ENCODE peak calls at places on chromosomes 12 and 14, in four cellular contexts. C is endodermal cell, A is astrocyte, M is DND-41. Z is an unnamed sample.

GRCh38 chr12:34605955-34606748 is 583.9 kb downstream of the ALG10 start:
- DNase-seq in C (no peak), A (no peak), M (no peak), Z (no peak)

GRCh38 chr14:64232095-64232830 is 61.9 kb downstream of the ESR2 start:
- DNase-seq in C (no peak), A (peak; percentile 93), M (no peak), Z (no peak)

GRCh38 chr12:83106873-83107272 is 420.2 kb downstream of the TMTC2 start:
- DNase-seq in C (no peak), A (no peak), M (no peak), Z (no peak)

GRCh38 chr12:29778531-29778930 is 5.2 kb downstream of the TMTC1 start:
- DNase-seq in C (no peak), A (no peak), M (no peak), Z (no peak)

GRCh38 chr12:122028165-122028591 is 6.5 kb downstream of the BCL7A start:
- DNase-seq in C (no peak), A (peak; percentile 69), M (no peak), Z (no peak)

GRCh38 chr14:75165586-75166391 is 10.6 kb downstream of the TMED10 start:
- DNase-seq in C (no peak), A (peak; percentile 41), M (no peak), Z (no peak)

GRCh38 chr12:76563061-76563460 is 3.5 kb upstream of the OSBPL8 start:
- DNase-seq in C (no peak), A (no peak), M (no peak), Z (no peak)

GRCh38 chr12:25266522-25266921 is 15.8 kb upstream of the KRAS start:
- DNase-seq in C (no peak), A (peak; percentile 10), M (no peak), Z (no peak)

GRCh38 chr14:73432124-73432523 is 26.2 kb downstream of the NUMB start:
- DNase-seq in C (no peak), A (no peak), M (no peak), Z (no peak)

GRCh38 chr14:92649934-92650545 is 98.4 kb downstream of the LGMN start:
- DNase-seq in C (no peak), A (peak; percentile 75), M (no peak), Z (no peak)

GRCh38 chr12:93363854-93364297 is 13.8 kb upstream of the NUDT4 start:
- DNase-seq in C (no peak), A (no peak), M (peak; percentile 72), Z (no peak)

GRCh38 chr12:120944645-120945217 is 33.6 kb upstream of the HNF1A start:
- DNase-seq in C (peak; percentile 96), A (no peak), M (peak; percentile 67), Z (peak; percentile 80)

GRCh38 chr12:123948401-123949117 is 24.1 kb downstream of the CCDC92 start:
- DNase-seq in C (no peak), A (no peak), M (no peak), Z (no peak)

GRCh38 chr12:112001555-112001954 is 11.4 kb downstream of the TMEM116 start:
- DNase-seq in C (no peak), A (peak; percentile 52), M (no peak), Z (no peak)

GRCh38 chr12:59181378-59181777 is 261.1 kb upstream of the LRIG3 start:
- DNase-seq in C (no peak), A (no peak), M (no peak), Z (no peak)

GRCh38 chr12:84874125-84874824 is 38.3 kb downstream of the SLC6A15 start:
- DNase-seq in C (no peak), A (peak; percentile 21), M (no peak), Z (peak; percentile 50)

GRCh38 chr12:120352117-120352516 is 16.8 kb downstream of the MSI1 start:
- DNase-seq in C (no peak), A (peak; percentile 61), M (no peak), Z (no peak)

GRCh38 chr14:105162374-105162979 is 6.1 kb downstream of the JAG2 start:
- DNase-seq in C (no peak), A (no peak), M (peak; percentile 15), Z (peak; percentile 15)

GRCh38 chr12:58882796-58883195 is 37.5 kb downstream of the LRIG3 start:
- DNase-seq in C (peak; percentile 69), A (no peak), M (no peak), Z (no peak)

GRCh38 chr14:96894966-96895365 is 97.8 kb downstream of the VRK1 start:
- DNase-seq in C (no peak), A (peak; percentile 14), M (no peak), Z (peak; percentile 19)

GRCh38 chr14:34723867-34724266 is 9.5 kb upstream of the CFL2 start:
- DNase-seq in C (no peak), A (no peak), M (no peak), Z (no peak)

GRCh38 chr14:100294213-100294962 is 11.9 kb downstream of the SLC25A29 start:
- DNase-seq in C (peak; percentile 41), A (no peak), M (no peak), Z (no peak)

GRCh38 chr12:593396-593976 is 69.8 kb downstream of the NINJ2 start:
- DNase-seq in C (no peak), A (no peak), M (no peak), Z (no peak)
- H3K9ac ChIP-seq in C (no peak overlapping the region), A (no peak overlapping the region), M (no peak overlapping the region), Z (no peak overlapping the region)

GRCh38 chr12:110619534-110619953 is 5.6 kb downstream of the TCTN1 start:
- DNase-seq in C (no peak), A (no peak), M (no peak), Z (no peak)
- H3K9ac ChIP-seq in C (no peak overlapping the region), A (no peak overlapping the region), M (no peak overlapping the region), Z (no peak overlapping the region)

GRCh38 chr14:65259000-65259399 is 153.5 kb upstream of the FUT8 start:
- DNase-seq in C (no peak), A (no peak), M (no peak), Z (no peak)
- H3K9ac ChIP-seq in C (no peak overlapping the region), A (no peak overlapping the region), M (no peak overlapping the region), Z (no peak overlapping the region)

GRCh38 chr14:51880810-51881580 is 20.6 kb downstream of the GNG2 start:
- DNase-seq in C (no peak), A (peak; percentile 65), M (no peak), Z (no peak)
- H3K9ac ChIP-seq in C (no peak overlapping the region), A (no peak overlapping the region), M (no peak overlapping the region), Z (no peak overlapping the region)

DNA sequence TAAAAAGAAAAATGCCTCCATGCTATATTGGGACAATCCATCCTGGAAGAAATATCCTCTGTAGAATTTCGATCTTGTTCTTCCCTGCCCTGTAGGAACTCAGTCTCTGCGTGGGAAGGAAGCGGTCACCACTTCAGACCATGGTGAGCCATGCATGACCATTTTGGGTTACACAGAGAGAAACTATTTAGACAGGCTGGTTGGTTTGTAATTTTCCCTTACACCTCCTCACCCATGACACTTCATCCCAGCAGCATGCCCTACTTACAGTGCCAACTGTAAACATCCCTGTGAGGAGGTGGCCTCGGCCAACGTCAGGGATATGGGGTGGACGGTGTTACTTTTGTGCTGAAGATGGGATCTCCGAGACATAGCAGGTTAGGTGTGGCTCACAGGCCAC is 121.4 kb downstream of the SMOC1 start:
- DNase-seq in C (no peak), A (peak; percentile 59), M (no peak), Z (no peak)
- H3K9ac ChIP-seq in C (no peak overlapping the region), A (peak overlapping the region; percentile 16), M (no peak overlapping the region), Z (no peak overlapping the region)

GRCh38 chr12:20423557-20423956 is 55.2 kb downstream of the PDE3A start:
- DNase-seq in C (peak; percentile 60), A (no peak), M (no peak), Z (peak; percentile 45)

GRCh38 chr12:20415641-20416040 is 47.3 kb downstream of the PDE3A start:
- DNase-seq in C (no peak), A (no peak), M (no peak), Z (no peak)

GRCh38 chr12:20415013-20415412 is 46.7 kb downstream of the PDE3A start:
- DNase-seq in C (no peak), A (peak; percentile 57), M (no peak), Z (no peak)

GRCh38 chr12:20421338-20421890 is 53.1 kb downstream of the PDE3A start:
- DNase-seq in C (peak; percentile 39), A (no peak), M (no peak), Z (no peak)

DNA sequence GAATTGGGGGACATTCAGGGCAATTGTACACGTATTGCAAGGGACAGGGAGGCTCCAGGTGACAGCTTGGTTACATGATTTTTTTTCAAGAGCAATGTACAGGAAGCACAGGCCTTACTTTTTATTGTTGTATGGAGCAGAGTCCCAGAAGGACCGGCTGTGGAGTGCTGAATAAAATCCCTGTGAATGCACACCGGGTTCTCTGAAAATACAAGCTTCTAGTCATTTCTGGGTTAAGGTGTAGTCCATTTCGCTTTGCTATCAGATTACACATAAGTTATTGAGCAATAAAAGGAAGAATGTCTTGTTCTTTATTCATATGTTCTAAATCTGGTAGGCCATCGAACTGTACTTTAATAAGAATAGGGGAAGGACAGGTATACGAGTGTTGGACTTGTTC is 52.2 kb downstream of the PDE3A start:
- DNase-seq in C (no peak), A (no peak), M (no peak), Z (no peak)
- H3K9ac ChIP-seq in C (no peak overlapping the region), A (no peak overlapping the region), M (no peak overlapping the region), Z (no peak overlapping the region)

DNA sequence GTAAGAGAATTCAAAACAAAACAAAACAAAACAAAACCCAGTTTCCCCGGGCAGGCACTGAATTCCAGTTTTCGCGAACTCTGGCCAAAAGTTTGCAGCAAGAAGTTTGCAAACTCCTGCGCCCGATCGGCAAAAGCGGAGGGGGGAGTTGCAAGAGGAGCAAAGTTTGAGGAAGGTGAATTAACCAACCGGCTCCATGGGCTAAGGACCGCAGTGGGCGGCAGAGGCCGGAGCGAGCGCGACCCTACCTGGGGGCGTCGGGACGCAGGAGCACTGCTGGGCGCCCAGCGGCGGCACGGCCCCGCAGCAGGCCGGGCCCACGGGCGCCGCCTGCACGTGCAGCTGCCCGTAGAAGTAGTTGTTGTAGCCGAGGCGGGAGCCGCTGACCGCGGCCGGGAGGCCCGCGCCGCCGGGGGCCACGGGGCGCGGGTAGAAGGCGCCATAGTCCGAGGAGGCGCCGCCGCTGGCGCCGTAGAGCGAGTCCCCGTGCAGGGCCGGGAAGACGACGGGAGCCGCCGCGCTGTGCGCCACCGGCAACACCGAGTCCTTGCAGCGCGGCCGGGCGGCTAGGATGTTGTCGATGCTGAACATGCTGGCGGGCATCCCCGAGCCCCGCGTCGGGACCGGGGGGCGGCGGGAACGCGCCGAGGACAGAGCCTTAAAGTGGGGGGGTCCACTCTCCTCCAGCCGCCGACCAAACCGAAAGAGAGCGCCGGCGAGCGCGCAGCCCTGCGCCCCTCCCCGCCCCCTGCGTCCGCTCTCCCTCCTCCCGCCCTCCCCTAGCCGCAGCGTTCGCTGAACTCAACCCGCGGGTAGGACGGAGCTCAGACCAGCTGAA is at the start of gene GSC:
- DNase-seq in C (no peak), A (peak; percentile 15), M (no peak), Z (peak; percentile 58)
- H3K9ac ChIP-seq in C (peak within 1 kb of the TSS; percentile 100), A (no peak within 1 kb of the TSS), M (no peak within 1 kb of the TSS), Z (peak within 1 kb of the TSS; percentile 96)

GRCh38 chr14:23577710-23578392 is 739 bp downstream of the JPH4 start:
- DNase-seq in C (peak; percentile 68), A (no peak), M (no peak), Z (no peak)
- H3K9ac ChIP-seq in C (no peak overlapping the region), A (no peak overlapping the region), M (no peak overlapping the region), Z (no peak overlapping the region)

GRCh38 chr14:65354715-65355114 is 57.8 kb upstream of the FUT8 start:
- DNase-seq in C (peak; percentile 49), A (no peak), M (no peak), Z (no peak)
- H3K9ac ChIP-seq in C (no peak overlapping the region), A (no peak overlapping the region), M (no peak overlapping the region), Z (no peak overlapping the region)

Z was measured in mesendoderm.